ENCODE peak calls at places on chromosome 11, in four cellular contexts. X, Y, D and Z are unnamed samples.

GRCh38 chr11:88179141-88179540 is 3.9 kb upstream of the RAB38 start:
- DNase-seq in X (peak), Y (peak), D (no peak), Z (no peak)

GRCh38 chr11:13859986-13860385 is 102.5 kb upstream of the SPON1 start:
- DNase-seq in X (no peak), Y (no peak), D (no peak), Z (no peak)

GRCh38 chr11:73980001-73980960 is 2.4 kb downstream of the UCP2 start:
- DNase-seq in X (no peak), Y (no peak), D (peak), Z (peak)

GRCh38 chr11:46277623-46278386 is at the start of gene CREB3L1:
- DNase-seq in X (no peak), Y (no peak), D (no peak), Z (no peak)

GRCh38 chr11:33542921-33543320 is 157.7 kb downstream of the C11orf91 start:
- DNase-seq in X (peak), Y (peak), D (peak), Z (no peak)

GRCh38 chr11:47215366-47215925 is 672 bp downstream of the DDB2 start:
- DNase-seq in X (no peak), Y (no peak), D (no peak), Z (no peak)

GRCh38 chr11:76617553-76618265 is 52.8 kb downstream of the LRRC32 start:
- DNase-seq in X (peak), Y (peak), D (no peak), Z (peak)

GRCh38 chr11:14417975-14418374 is 59.0 kb upstream of the RRAS2 start:
- DNase-seq in X (no peak), Y (peak), D (no peak), Z (no peak)

GRCh38 chr11:112223125-112223524 is 3.1 kb upstream of the PTS start:
- DNase-seq in X (no peak), Y (peak), D (no peak), Z (no peak)

GRCh38 chr11:130601764-130602163 is 153.3 kb downstream of the ADAMTS15 start:
- DNase-seq in X (no peak), Y (no peak), D (no peak), Z (no peak)
- TF ChIP-seq CTCF in X (no peak), Y (no peak), D (no peak), Z (no peak)

DNA sequence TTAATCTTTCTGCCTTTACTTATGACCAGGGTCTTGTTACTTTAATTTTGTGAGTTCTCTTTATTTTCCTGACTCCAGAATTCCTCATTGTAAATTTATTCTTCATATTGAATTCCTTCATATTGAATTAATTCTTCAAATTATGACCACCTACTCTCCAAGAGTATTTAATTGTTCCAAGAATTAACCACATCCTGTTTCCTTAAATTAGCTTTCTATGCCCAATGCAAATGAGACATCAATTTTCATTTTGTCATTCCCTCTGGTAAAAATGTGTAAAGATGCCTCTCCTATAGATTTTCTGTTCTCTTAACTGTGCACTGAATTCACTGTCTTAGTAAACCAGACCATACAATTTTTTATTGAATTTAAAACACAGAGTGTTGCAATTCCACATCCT is 211.2 kb upstream of the GRIA4 start:
- DNase-seq in X (no peak), Y (no peak), D (no peak), Z (no peak)
- H3K4me3 ChIP-seq in X (no peak), Y (no peak), D (no peak), Z (no peak)

DNA sequence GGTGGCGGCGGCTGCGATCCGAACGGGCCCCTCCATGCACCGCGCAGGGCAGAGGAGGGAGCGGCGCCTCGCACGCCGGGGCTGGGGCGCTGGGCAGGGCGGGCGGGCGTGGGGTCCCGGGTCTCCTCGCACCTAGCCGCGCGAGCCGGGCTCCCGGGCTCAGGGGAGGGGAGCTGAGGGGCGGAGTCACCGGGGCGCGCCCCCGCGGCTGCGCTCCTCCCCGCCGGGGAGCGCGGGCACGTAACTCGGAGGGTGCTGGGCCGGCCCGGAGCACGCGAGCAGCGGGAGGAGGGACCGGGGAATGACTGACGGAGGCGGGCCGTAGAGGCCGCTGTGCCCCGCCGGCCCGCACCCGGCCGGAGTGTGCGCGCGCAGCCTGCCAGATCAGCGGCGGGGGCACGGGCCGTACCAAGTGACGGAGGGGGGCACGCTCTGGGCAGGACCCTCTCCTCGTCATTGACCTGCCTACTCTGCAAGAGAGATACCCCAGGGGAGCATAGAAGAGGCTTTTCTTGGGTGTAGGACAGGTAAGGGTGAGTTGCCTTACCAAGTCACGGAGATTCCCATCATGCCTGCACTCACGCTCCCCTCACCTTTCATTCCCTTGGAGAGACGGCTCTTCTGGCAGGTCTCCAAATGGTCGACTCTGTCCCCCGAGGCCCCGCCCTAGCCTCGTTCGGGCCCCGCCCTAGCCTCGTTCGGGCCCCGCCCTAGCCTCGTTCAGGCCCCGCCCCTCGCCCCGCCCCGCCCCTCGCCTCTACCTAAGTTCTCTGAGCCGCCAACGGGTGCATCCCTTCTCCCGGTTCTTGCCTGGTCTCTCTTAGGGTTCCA is at the start of gene CDON:
- DNase-seq in X (peak), Y (peak), D (peak), Z (peak)
- TF ChIP-seq CTCF in X (no peak), Y (no peak), D (no peak), Z (no peak)

DNA sequence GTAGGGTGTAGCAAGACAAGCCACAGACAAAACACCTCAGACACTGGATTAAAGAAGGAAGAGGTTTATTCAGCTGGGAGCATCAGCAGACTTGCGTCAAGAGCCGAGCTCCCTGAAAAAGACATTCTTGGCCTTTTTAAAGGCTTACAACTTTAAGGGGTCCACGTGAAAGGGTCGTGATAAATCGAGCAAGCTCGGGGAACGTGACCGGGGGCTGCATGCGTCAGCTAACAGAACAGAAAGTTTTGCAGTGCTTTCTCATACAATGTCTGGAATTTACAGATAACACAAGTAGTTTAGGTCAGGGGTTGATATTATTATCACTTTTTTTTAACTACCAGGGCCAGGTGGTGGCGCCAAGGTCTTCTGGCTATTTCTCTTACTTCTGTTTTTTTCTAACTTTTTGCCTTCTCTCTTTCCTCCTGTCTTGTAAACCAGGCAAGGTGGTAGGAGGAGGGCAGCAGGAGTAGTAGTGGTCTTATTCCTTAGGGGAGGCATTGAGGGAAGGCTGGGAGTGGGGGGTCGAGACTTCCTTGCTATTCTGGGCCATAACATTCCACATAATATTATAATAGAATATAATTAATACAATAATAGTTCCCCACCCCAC is 631 bp upstream of the ALDH3B1 start:
- DNase-seq in X (peak), Y (peak), D (no peak), Z (no peak)
- H3K4me3 ChIP-seq in X (no peak), Y (no peak), D (peak), Z (peak)

GRCh38 chr11:131692151-131692550 is 321.7 kb downstream of the NTM start:
- DNase-seq in X (no peak), Y (no peak), D (no peak), Z (no peak)

GRCh38 chr11:131690776-131691557 is 320.6 kb downstream of the NTM start:
- DNase-seq in X (no peak), Y (no peak), D (no peak), Z (no peak)

GRCh38 chr11:131692961-131693360 is 322.5 kb downstream of the NTM start:
- DNase-seq in X (no peak), Y (no peak), D (no peak), Z (no peak)

GRCh38 chr11:131690362-131690761 is 319.9 kb downstream of the NTM start:
- DNase-seq in X (no peak), Y (no peak), D (no peak), Z (no peak)

DNA sequence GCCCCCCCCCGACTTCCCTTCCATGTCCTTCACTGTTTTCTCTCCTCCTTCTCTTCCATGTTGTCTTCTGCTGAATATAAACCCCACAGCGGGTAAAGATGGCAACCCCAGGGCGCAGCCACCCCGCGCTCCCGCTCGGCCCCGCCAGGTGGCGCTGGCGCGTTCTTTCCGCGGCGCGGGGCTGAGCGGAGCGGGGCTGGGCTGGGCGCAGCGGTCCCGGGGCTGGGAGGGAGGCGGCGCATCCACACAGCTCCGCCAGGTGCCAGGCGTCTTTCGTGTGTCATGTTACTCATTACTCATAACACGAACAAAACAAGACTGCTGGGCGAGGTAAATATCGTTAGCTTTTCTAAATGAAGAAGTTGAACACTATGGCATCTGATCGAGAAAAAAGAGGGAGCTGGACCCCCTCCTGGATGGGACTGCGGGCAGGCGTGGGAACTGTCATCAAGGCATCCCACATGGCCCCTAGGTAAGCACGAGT is 321.2 kb downstream of the NTM start:
- DNase-seq in X (no peak), Y (peak), D (no peak), Z (no peak)
- TF ChIP-seq CTCF in X (peak), Y (peak), D (no peak), Z (peak)

GRCh38 chr11:61497876-61498275 is 10.7 kb upstream of the LRRC10B start:
- DNase-seq in X (no peak), Y (no peak), D (no peak), Z (no peak)

GRCh38 chr11:61497473-61497872 is 11.1 kb upstream of the LRRC10B start:
- DNase-seq in X (no peak), Y (no peak), D (no peak), Z (no peak)

GRCh38 chr11:61496602-61497400 is 11.7 kb upstream of the LRRC10B start:
- DNase-seq in X (no peak), Y (no peak), D (no peak), Z (no peak)

GRCh38 chr11:61498767-61499341 is 9.7 kb upstream of the LRRC10B start:
- DNase-seq in X (no peak), Y (no peak), D (no peak), Z (no peak)

GRCh38 chr11:61499816-61500491 is 8.6 kb upstream of the LRRC10B start:
- DNase-seq in X (no peak), Y (no peak), D (no peak), Z (no peak)
- H3K4me3 ChIP-seq in X (no peak), Y (no peak), D (no peak), Z (no peak)

DNA sequence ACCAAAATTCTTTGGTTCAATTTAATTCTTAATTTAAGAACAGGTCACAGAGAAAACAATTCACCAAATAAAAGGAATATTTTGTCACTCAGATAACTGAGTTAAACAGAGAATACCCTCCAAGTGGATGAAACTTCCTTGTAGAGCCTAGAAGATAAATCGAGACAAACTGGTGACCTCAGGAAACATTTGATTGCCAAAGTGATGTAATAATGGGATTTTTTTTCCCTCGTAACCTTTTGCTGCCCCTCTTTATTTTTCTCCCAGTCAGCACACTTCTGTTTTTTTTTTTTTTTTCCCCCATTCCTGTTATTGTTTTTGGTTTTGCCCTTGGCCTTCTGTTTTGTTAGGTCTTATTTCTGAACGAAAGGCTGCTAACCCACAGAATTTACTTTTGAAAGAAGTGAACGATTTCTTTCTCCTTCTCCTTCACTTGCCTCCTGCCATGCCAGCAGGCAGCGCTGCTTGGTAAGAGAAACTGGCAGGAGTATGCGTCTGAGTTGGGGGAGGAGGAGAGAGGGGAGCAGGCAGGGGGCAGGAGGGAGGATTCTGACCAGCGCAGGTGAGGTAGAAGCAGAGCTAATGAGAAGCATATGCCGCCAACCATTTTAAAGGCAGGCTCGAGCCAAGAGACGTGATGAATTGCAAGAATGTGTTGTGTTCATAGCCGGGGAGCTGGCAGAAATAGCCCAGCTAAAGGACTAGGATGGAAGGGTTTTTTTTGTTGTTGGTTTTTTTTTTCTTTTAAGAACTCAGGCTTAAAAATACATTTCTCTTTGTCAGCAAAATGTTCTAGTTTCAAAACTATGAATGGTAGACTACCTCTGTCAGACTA is 121.9 kb upstream of the MTMR2 start:
- DNase-seq in X (peak), Y (peak), D (peak), Z (peak)
- TF ChIP-seq CTCF in X (peak), Y (peak), D (no peak), Z (peak)

GRCh38 chr11:34631297-34631696 is 10.4 kb downstream of the EHF start:
- DNase-seq in X (no peak), Y (no peak), D (no peak), Z (no peak)

GRCh38 chr11:34632105-34632780 is 11.3 kb downstream of the EHF start:
- DNase-seq in X (no peak), Y (no peak), D (peak), Z (no peak)

GRCh38 chr11:34630544-34630943 is 9.7 kb downstream of the EHF start:
- DNase-seq in X (no peak), Y (no peak), D (no peak), Z (no peak)

GRCh38 chr11:34633640-34633989 is 12.7 kb downstream of the EHF start:
- DNase-seq in X (no peak), Y (no peak), D (no peak), Z (no peak)

GRCh38 chr11:34631737-34632104 is 10.8 kb downstream of the EHF start:
- DNase-seq in X (no peak), Y (no peak), D (no peak), Z (no peak)
- H3K4me3 ChIP-seq in X (no peak), Y (no peak), D (no peak), Z (no peak)

GRCh38 chr11:21144556-21144955 is 475.2 kb downstream of the NELL1 start:
- DNase-seq in X (no peak), Y (no peak), D (no peak), Z (no peak)

GRCh38 chr11:21137813-21138212 is 468.4 kb downstream of the NELL1 start:
- DNase-seq in X (no peak), Y (no peak), D (no peak), Z (no peak)

DNA sequence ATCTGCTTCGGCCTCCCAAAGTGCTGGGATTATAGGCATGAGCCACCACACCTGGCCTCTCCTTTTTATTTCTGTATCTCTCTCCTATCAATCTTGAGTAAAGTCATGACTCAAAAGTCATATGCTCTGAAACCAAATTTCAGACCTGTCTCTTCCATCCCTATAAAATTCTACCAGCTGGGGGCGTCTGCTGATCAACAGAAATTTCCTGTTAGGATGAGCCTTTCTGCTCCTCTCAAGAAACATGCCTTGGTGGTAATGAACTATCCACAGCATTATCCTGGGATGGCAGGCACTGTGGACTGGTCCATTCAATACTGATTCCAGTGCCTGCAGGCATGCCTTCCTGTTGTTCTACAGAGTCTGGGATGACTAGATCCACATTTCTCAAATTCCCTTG is 472.6 kb downstream of the NELL1 start:
- DNase-seq in X (no peak), Y (no peak), D (no peak), Z (no peak)
- TF ChIP-seq CTCF in X (no peak), Y (no peak), D (no peak), Z (no peak)

DNA sequence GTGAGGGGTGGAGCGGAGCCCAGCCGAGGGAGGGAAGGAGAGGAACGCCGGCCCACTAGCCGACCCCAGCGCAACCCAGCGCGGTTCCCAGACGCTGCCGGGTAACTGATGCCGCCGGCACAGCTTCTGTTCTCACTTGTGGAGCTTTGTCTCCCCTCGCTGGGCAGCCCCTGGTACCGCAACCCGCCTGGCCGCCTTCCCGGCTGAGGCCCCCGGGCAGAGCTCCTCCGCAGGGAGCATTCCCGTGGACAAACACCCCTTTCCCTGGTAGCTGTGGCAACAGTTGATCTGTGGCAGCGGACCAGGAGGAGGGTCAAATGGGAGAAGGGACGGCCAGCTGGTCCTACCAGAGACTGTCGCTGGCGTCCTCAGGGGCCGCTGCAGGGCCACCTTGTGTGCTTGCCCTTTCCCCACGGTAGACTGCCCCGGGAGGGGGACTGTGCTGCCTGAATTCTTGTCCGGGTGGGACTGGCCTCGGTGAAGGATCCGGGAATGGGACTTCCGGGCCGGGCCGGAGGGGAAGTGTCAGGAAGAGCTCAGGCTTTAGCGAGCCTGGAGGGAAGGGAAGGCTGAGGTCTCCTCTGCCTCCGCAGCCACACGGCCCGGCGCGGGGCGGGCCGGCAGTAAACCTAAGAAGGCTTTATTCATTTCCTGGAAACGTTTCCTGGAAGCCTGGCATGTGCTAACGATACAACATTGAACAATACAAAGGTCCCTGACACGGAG is 468.0 kb downstream of the OPCML start:
- DNase-seq in X (peak), Y (peak), D (peak), Z (peak)
- H3K4me3 ChIP-seq in X (peak), Y (peak), D (peak), Z (peak)